ENCODE peak calls at places on chromosomes 4 and X, in nine cellular contexts. C is activated CD4-positive, CD25-positive, alpha-beta regulatory T cell treated with anti-CD3 and anti-CD28 coated beads, Interleukin-2, amount 50 U/mL, for 72 hours; K is HTR-8/SVneo; P is activated T-helper 1 cell treated with Interleukin-2 at 50 U/mL for 16 hours; I is GM04504; J is adipocyte; H is GM13977; X is GM19239; S is activated T-cell treated with anti-CD3 and anti-CD28 coated beads for 1 hour. L is an unnamed sample.

GRCh38 chr4:83108101-83108861 is 6.2 kb downstream of the PLAC8 start:
- DNase-seq in C (no peak), K (no peak), P (no peak), I (no peak), J (no peak), H (no peak), X (no peak), S (no peak), L (no peak)

GRCh38 chr4:145619639-145619996 is 433 bp downstream of the MMAA start:
- DNase-seq in C (no peak), K (no peak), P (peak; percentile 7), I (peak; percentile 27), J (peak; percentile 71), H (no peak), X (no peak), S (peak; percentile 15), L (no peak)

GRCh38 chr4:153535735-153536494 is 69.8 kb downstream of the TMEM131L start:
- DNase-seq in C (no peak), K (no peak), P (no peak), I (peak; percentile 41), J (no peak), H (no peak), X (no peak), S (no peak), L (no peak)

GRCh38 chr4:144575181-144575580 is 70.8 kb upstream of the HHIP start:
- DNase-seq in C (no peak), K (no peak), P (no peak), I (no peak), J (peak; percentile 19), H (no peak), X (no peak), S (no peak), L (peak; percentile 79)

GRCh38 chrX:68995780-68996551 is 167.1 kb downstream of the EFNB1 start:
- DNase-seq in C (no peak), K (no peak), P (no peak), I (no peak), J (no peak), H (no peak), X (no peak), S (no peak), L (no peak)

GRCh38 chr4:33961751-33962150 is 2282.6 kb downstream of the ARAP2 start:
- DNase-seq in C (no peak), K (peak; percentile 41), P (no peak), I (no peak), J (peak; percentile 53), H (no peak), X (no peak), S (no peak), L (no peak)

GRCh38 chr4:81472249-81473085 is 760 bp upstream of the RASGEF1B start:
- DNase-seq in C (no peak), K (no peak), P (no peak), I (no peak), J (peak; percentile 59), H (peak; percentile 63), X (peak; percentile 38), S (no peak), L (peak; percentile 52)

GRCh38 chr4:6965329-6965728 is 55.7 kb downstream of the TBC1D14 start:
- DNase-seq in C (no peak), K (no peak), P (no peak), I (no peak), J (no peak), H (no peak), X (no peak), S (no peak), L (no peak)

GRCh38 chr4:95599777-95600436 is 51.1 kb upstream of the UNC5C start:
- DNase-seq in C (no peak), K (no peak), P (no peak), I (no peak), J (no peak), H (peak; percentile 7), X (no peak), S (no peak), L (no peak)

GRCh38 chr4:112348488-112349158 is 51.5 kb downstream of the ALPK1 start:
- DNase-seq in C (no peak), K (peak; percentile 14), P (no peak), I (peak; percentile 76), J (peak; percentile 44), H (no peak), X (no peak), S (no peak), L (peak; percentile 54)

GRCh38 chr4:108324450-108324849 is 155.7 kb upstream of the LEF1 start:
- DNase-seq in C (no peak), K (no peak), P (no peak), I (no peak), J (no peak), H (no peak), X (no peak), S (no peak), L (no peak)

GRCh38 chr4:24730256-24731001 is 64.9 kb upstream of the SOD3 start:
- DNase-seq in C (no peak), K (no peak), P (no peak), I (peak; percentile 87), J (peak; percentile 51), H (no peak), X (no peak), S (no peak), L (peak; percentile 92)

GRCh38 chr4:155789391-155789790 is 30.6 kb downstream of the GUCY1B1 start:
- DNase-seq in C (no peak), K (no peak), P (no peak), I (no peak), J (no peak), H (peak; percentile 9), X (no peak), S (no peak), L (no peak)

GRCh38 chrX:22135171-22135711 is 103.1 kb downstream of the PHEX start:
- DNase-seq in C (no peak), K (no peak), P (no peak), I (peak; percentile 18), J (peak; percentile 53), H (no peak), X (no peak), S (no peak), L (no peak)

GRCh38 chr4:96120206-96120605 is 280.3 kb downstream of the PDHA2 start:
- DNase-seq in C (no peak), K (no peak), P (no peak), I (no peak), J (no peak), H (no peak), X (no peak), S (no peak), L (no peak)

GRCh38 chrX:133350751-133351150 is 64.5 kb downstream of the GPC4 start:
- DNase-seq in C (no peak), K (no peak), P (no peak), I (no peak), J (peak; percentile 83), H (no peak), X (no peak), S (no peak), L (no peak)

GRCh38 chrX:48597353-48598264 is at the start of gene WDR13:
- DNase-seq in C (peak; percentile 88), K (peak; percentile 81), P (peak; percentile 82), I (peak; percentile 83), J (peak; percentile 93), H (peak; percentile 91), X (peak; percentile 69), S (peak; percentile 84), L (peak; percentile 91)

GRCh38 chr4:154618708-154619315 is 6.4 kb upstream of the FGG start:
- DNase-seq in C (no peak), K (peak; percentile 10), P (no peak), I (no peak), J (peak; percentile 84), H (peak; percentile 52), X (peak; percentile 22), S (peak; percentile 11), L (peak; percentile 68)

GRCh38 chr4:64857815-64858214 is 448.6 kb upstream of the TECRL start:
- DNase-seq in C (no peak), K (no peak), P (no peak), I (no peak), J (no peak), H (no peak), X (no peak), S (no peak), L (no peak)

GRCh38 chrX:41482153-41482850 is 35.2 kb downstream of the NYX start:
- DNase-seq in C (no peak), K (no peak), P (no peak), I (no peak), J (no peak), H (no peak), X (no peak), S (no peak), L (no peak)

GRCh38 chrX:134734343-134735001 is 76.2 kb upstream of the PLAC1 start:
- DNase-seq in C (no peak), K (peak; percentile 15), P (no peak), I (peak; percentile 47), J (no peak), H (no peak), X (no peak), S (no peak), L (no peak)

L was measured in D341Med.